ENCODE peak calls at places on chromosomes 3 and 15, in five cellular contexts. One of them, this sample, is unnamed.
A peak's percentile ranks its signal among the peaks of the same experiment; 100 is the strongest.

GRCh38 chr3:63900459-63900858 is 11.7 kb downstream of the SCAANT1 start:
- DNase-seq in brain microvascular endothelial cell: no peak
- DNase-seq in mesothelial cell of epicardium: no peak
- DNase-seq in CD4-positive, alpha-beta T cell: no peak
- DNase-seq in putamen: no peak
- DNase-seq in this sample: no peak

GRCh38 chr3:197878427-197878826 is 71.6 kb upstream of the RPL35A start:
- DNase-seq in brain microvascular endothelial cell: no peak
- DNase-seq in mesothelial cell of epicardium: no peak
- DNase-seq in CD4-positive, alpha-beta T cell: no peak
- DNase-seq in putamen: no peak
- DNase-seq in this sample: no peak

GRCh38 chr3:64329037-64329436 is 103.8 kb upstream of the PRICKLE2 start:
- DNase-seq in brain microvascular endothelial cell: no peak
- DNase-seq in mesothelial cell of epicardium: no peak
- DNase-seq in CD4-positive, alpha-beta T cell: no peak
- DNase-seq in putamen: no peak
- DNase-seq in this sample: no peak

GRCh38 chr3:15160662-15161061 is 45.4 kb upstream of the CAPN7 start:
- DNase-seq in brain microvascular endothelial cell: no peak
- DNase-seq in mesothelial cell of epicardium: no peak
- DNase-seq in CD4-positive, alpha-beta T cell: no peak
- DNase-seq in putamen: no peak
- DNase-seq in this sample: no peak

GRCh38 chr3:65627102-65627501 is 411.6 kb downstream of the MAGI1 start:
- DNase-seq in brain microvascular endothelial cell: no peak
- DNase-seq in mesothelial cell of epicardium: no peak
- DNase-seq in CD4-positive, alpha-beta T cell: no peak
- DNase-seq in putamen: no peak
- DNase-seq in this sample: no peak

GRCh38 chr3:14915636-14916222 is 31.7 kb upstream of the NR2C2 start:
- DNase-seq in brain microvascular endothelial cell: no peak
- DNase-seq in mesothelial cell of epicardium: no peak
- DNase-seq in CD4-positive, alpha-beta T cell: no peak
- DNase-seq in putamen: no peak
- DNase-seq in this sample: no peak

GRCh38 chr3:169387751-169388696 is 275.5 kb downstream of the MECOM start:
- DNase-seq in brain microvascular endothelial cell: no peak
- DNase-seq in mesothelial cell of epicardium: peak; percentile 20
- DNase-seq in CD4-positive, alpha-beta T cell: no peak
- DNase-seq in putamen: no peak
- DNase-seq in this sample: no peak

GRCh38 chr3:12986031-12986430 is 87.2 kb downstream of the IQSEC1 start:
- DNase-seq in brain microvascular endothelial cell: no peak
- DNase-seq in mesothelial cell of epicardium: no peak
- DNase-seq in CD4-positive, alpha-beta T cell: no peak
- DNase-seq in putamen: no peak
- DNase-seq in this sample: no peak

GRCh38 chr3:143098032-143098764 is 21.4 kb upstream of the CHST2 start:
- DNase-seq in brain microvascular endothelial cell: no peak
- DNase-seq in mesothelial cell of epicardium: no peak
- DNase-seq in CD4-positive, alpha-beta T cell: no peak
- DNase-seq in putamen: no peak
- DNase-seq in this sample: no peak

GRCh38 chr3:102258666-102259227 is 176.1 kb upstream of the ZPLD1 start:
- DNase-seq in brain microvascular endothelial cell: no peak
- DNase-seq in mesothelial cell of epicardium: no peak
- DNase-seq in CD4-positive, alpha-beta T cell: no peak
- DNase-seq in putamen: no peak
- DNase-seq in this sample: no peak

GRCh38 chr3:98732239-98733054 is 30.7 kb upstream of the ST3GAL6 start:
- DNase-seq in brain microvascular endothelial cell: peak; percentile 21
- DNase-seq in mesothelial cell of epicardium: peak; percentile 32
- DNase-seq in CD4-positive, alpha-beta T cell: no peak
- DNase-seq in putamen: peak; percentile 72
- DNase-seq in this sample: no peak

GRCh38 chr15:68668926-68669600 is 90.3 kb downstream of the CORO2B start:
- DNase-seq in brain microvascular endothelial cell: no peak
- DNase-seq in mesothelial cell of epicardium: no peak
- DNase-seq in CD4-positive, alpha-beta T cell: no peak
- DNase-seq in putamen: no peak
- DNase-seq in this sample: no peak

GRCh38 chr3:120791958-120792357 is 49.4 kb downstream of the GTF2E1 start:
- DNase-seq in brain microvascular endothelial cell: peak; percentile 61
- DNase-seq in mesothelial cell of epicardium: no peak
- DNase-seq in CD4-positive, alpha-beta T cell: no peak
- DNase-seq in putamen: no peak
- DNase-seq in this sample: no peak

GRCh38 chr3:4824948-4825325 is 154.3 kb upstream of the BHLHE40 start:
- DNase-seq in brain microvascular endothelial cell: peak; percentile 46
- DNase-seq in mesothelial cell of epicardium: no peak
- DNase-seq in CD4-positive, alpha-beta T cell: no peak
- DNase-seq in putamen: peak; percentile 48
- DNase-seq in this sample: no peak

GRCh38 chr3:9422712-9423424 is 25.5 kb downstream of the SETD5 start:
- DNase-seq in brain microvascular endothelial cell: peak; percentile 98
- DNase-seq in mesothelial cell of epicardium: peak; percentile 35
- DNase-seq in CD4-positive, alpha-beta T cell: no peak
- DNase-seq in putamen: peak; percentile 97
- DNase-seq in this sample: no peak